ENCODE peak calls at places on chromosomes 5 and 9, in six cellular contexts. K, O, A, F, G and N are unnamed samples.
A peak's percentile ranks its signal among the peaks of the same experiment; 100 is the strongest.

GRCh38 chr5:53425598-53426516 is 54.6 kb upstream of the FST start:
- DNase-seq in K (peak; percentile 58), O (peak; percentile 51), A (no peak), F (no peak), G (peak; percentile 63), N (peak; percentile 21)

GRCh38 chr5:67552773-67553172 is 356.2 kb upstream of the CD180 start:
- DNase-seq in K (no peak), O (no peak), A (no peak), F (no peak), G (no peak), N (no peak)

GRCh38 chr5:121982500-121983261 is 20.9 kb downstream of the SRFBP1 start:
- DNase-seq in K (no peak), O (no peak), A (no peak), F (peak; percentile 28), G (no peak), N (no peak)

GRCh38 chr9:133779516-133780403 is 41.6 kb upstream of the SARDH start:
- DNase-seq in K (no peak), O (no peak), A (no peak), F (no peak), G (no peak), N (no peak)

GRCh38 chr9:130846487-130847305 is 11.6 kb downstream of the ABL1 start:
- DNase-seq in K (no peak), O (no peak), A (peak; percentile 68), F (peak; percentile 72), G (no peak), N (no peak)

GRCh38 chr9:79812099-79812498 is 240.3 kb downstream of the TLE4 start:
- DNase-seq in K (no peak), O (no peak), A (peak; percentile 7), F (no peak), G (no peak), N (no peak)

GRCh38 chr9:132631280-132631679 is 38.5 kb downstream of the DDX31 start:
- DNase-seq in K (no peak), O (no peak), A (peak; percentile 48), F (peak; percentile 47), G (no peak), N (no peak)

GRCh38 chr5:179181988-179182387 is 121.8 kb downstream of the ZNF354C start:
- DNase-seq in K (no peak), O (no peak), A (no peak), F (no peak), G (no peak), N (no peak)

GRCh38 chr5:14090755-14091154 is 52.4 kb upstream of the TRIO start:
- DNase-seq in K (no peak), O (no peak), A (no peak), F (no peak), G (no peak), N (no peak)

GRCh38 chr5:132464155-132464939 is 26.2 kb downstream of the IRF1 start:
- DNase-seq in K (no peak), O (peak; percentile 72), A (no peak), F (no peak), G (no peak), N (no peak)

GRCh38 chr9:79572032-79572890 is 496 bp downstream of the TLE4 start:
- DNase-seq in K (peak; percentile 48), O (peak; percentile 61), A (peak; percentile 33), F (peak; percentile 49), G (peak; percentile 74), N (peak; percentile 51)

GRCh38 chr9:127555830-127556820 is 56.0 kb upstream of the STXBP1 start:
- DNase-seq in K (no peak), O (peak; percentile 21), A (peak; percentile 90), F (peak; percentile 89), G (no peak), N (no peak)

GRCh38 chr5:35804201-35804653 is 52.5 kb upstream of the IL7R start:
- DNase-seq in K (no peak), O (no peak), A (no peak), F (no peak), G (no peak), N (no peak)

GRCh38 chr5:130109152-130109551 is 204.9 kb downstream of the CHSY3 start:
- DNase-seq in K (no peak), O (peak; percentile 53), A (peak; percentile 55), F (peak; percentile 71), G (no peak), N (peak; percentile 10)

GRCh38 chr5:159509002-159509660 is 178.8 kb upstream of the IL12B start:
- DNase-seq in K (no peak), O (no peak), A (no peak), F (no peak), G (no peak), N (no peak)

GRCh38 chr9:79731483-79731882 is 159.7 kb downstream of the TLE4 start:
- DNase-seq in K (no peak), O (peak; percentile 57), A (no peak), F (peak; percentile 5), G (no peak), N (no peak)

GRCh38 chr5:157473383-157474370 is 13.7 kb downstream of the NIPAL4 start:
- DNase-seq in K (no peak), O (no peak), A (no peak), F (peak; percentile 34), G (no peak), N (no peak)

GRCh38 chr5:53173083-53173482 is 63.5 kb upstream of the MOCS2 start:
- DNase-seq in K (no peak), O (no peak), A (no peak), F (no peak), G (no peak), N (no peak)

GRCh38 chr5:146076028-146076427 is 29.3 kb downstream of the PLAC8L1 start:
- DNase-seq in K (no peak), O (no peak), A (no peak), F (no peak), G (no peak), N (no peak)

GRCh38 chr5:146076455-146076854 is 28.9 kb downstream of the PLAC8L1 start:
- DNase-seq in K (no peak), O (no peak), A (no peak), F (no peak), G (no peak), N (no peak)

GRCh38 chr5:146081685-146082084 is 23.7 kb downstream of the PLAC8L1 start:
- DNase-seq in K (no peak), O (no peak), A (no peak), F (no peak), G (no peak), N (no peak)

GRCh38 chr5:146079695-146080361 is 25.5 kb downstream of the PLAC8L1 start:
- DNase-seq in K (no peak), O (peak; percentile 38), A (peak; percentile 13), F (peak; percentile 20), G (no peak), N (no peak)

DNA sequence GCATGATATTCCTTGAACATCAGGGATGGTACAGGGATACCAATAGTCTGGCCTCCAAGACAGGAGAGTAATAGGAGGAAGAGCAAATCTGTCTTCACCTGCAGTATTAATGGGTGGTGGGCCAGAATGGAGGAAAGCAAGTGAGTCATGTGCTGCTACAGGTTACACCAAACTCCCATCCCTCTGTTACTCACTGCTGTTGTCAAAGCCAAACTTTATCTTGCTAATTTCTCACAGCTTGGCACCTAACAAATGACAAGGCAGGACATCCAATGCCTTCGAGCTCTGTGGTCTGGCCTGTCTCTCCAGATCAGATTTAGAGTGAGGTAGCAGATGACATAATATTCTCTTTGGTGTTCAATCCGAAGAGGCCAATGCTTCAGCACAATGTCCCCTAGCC is 26.8 kb downstream of the PLAC8L1 start:
- DNase-seq in K (no peak), O (no peak), A (no peak), F (no peak), G (no peak), N (no peak)
- TF ChIP-seq CTCF in K (no peak), O (no peak), A (no peak), F (no peak), G (no peak), N (no peak)

GRCh38 chr5:97420646-97421045 is 237.6 kb upstream of the RIOK2 start:
- DNase-seq in K (no peak), O (no peak), A (peak; percentile 2), F (no peak), G (no peak), N (no peak)

GRCh38 chr5:97422678-97423077 is 239.6 kb upstream of the RIOK2 start:
- DNase-seq in K (no peak), O (no peak), A (peak; percentile 4), F (no peak), G (no peak), N (no peak)

GRCh38 chr5:97427235-97427634 is 244.2 kb upstream of the RIOK2 start:
- DNase-seq in K (no peak), O (no peak), A (no peak), F (no peak), G (no peak), N (no peak)

DNA sequence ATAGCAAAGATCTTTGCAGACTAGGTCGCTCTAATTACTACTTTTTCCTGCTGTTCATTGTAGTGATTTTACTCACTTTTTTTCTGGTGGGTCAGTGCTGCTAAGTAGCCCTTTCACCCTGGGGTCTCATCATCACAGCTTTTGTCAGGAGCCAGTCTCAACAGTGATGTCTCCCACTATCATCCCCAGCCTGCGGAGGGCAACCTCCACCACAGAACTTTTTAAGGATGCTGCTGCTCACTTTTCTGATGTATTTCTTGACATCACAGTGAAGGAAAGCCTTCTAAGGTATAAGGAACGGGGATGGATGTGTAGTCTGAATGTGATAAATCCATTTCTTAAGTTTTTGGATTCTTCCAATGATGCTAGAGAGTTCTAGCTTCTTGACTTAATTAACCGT is 242.5 kb upstream of the RIOK2 start:
- DNase-seq in K (peak; percentile 14), O (peak; percentile 25), A (peak; percentile 20), F (peak; percentile 43), G (peak; percentile 28), N (no peak)
- TF ChIP-seq CTCF in K (peak; percentile 43), O (peak; percentile 39), A (peak; percentile 46), F (peak; percentile 70), G (no peak), N (peak; percentile 26)

GRCh38 chr5:147690595-147690994 is 91.9 kb downstream of the JAKMIP2 start:
- DNase-seq in K (no peak), O (no peak), A (no peak), F (peak; percentile 7), G (no peak), N (no peak)
- TF ChIP-seq CTCF in K (peak; percentile 50), O (no peak), A (no peak), F (peak; percentile 14), G (no peak), N (no peak)

DNA sequence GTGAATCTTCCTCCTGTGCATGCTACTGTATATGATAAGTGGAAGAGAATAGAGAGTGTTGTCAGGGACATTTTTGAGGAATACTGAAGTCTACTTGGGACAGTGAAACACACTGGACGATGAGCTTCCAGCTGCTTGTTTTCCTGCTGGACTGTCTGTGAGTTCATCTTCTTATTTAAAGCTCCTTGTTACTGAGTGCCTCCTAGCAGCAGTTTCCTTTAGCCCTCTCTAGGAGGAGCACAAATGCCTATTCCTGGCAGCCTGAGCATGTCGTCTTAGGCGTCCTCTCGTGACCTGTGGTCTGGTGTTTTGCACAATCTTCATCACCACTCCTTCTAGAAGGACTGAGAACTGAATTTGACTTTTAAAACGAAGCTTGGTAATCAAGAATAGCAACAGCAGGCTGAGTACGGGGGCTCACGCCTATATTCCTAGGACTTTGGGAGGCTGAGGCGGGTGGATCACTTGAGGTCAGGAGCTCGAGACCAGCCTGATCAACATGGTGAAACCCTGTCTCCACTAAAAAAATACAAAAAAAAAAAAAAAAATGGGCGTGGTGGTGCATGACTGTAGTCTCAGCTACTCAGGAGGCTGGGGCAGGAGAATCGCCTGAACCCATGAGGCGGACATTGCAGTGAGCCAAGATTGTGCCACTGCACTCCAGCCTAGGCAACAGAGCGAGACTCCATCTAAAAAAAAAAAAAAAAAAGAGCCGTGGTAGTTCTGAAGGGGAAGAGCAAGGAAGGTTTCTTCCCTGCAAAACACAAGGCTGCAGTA is 44.0 kb downstream of the ANKRD33B start:
- DNase-seq in K (no peak), O (peak; percentile 86), A (peak; percentile 90), F (peak; percentile 90), G (no peak), N (peak; percentile 52)
- TF ChIP-seq CTCF in K (no peak), O (no peak), A (peak; percentile 50), F (peak; percentile 59), G (no peak), N (peak; percentile 45)